ENCODE peak calls at places on chromosomes 5 and 9, in ten cellular contexts. I is MCF 10A, V is GM20000, J is GM12865, Z is body of pancreas, T is hepatocyte, K is HFFc6, S is foreskin fibroblast, W is progenitor cell of endocrine pancreas, Y is upper lobe of left lung. O is an unnamed sample.

GRCh38 chr9:92720807-92721535 is 43.7 kb downstream of the BICD2 start:
- DNase-seq in S (no peak), I (no peak), K (no peak), T (no peak), J (peak), V (peak), Y (no peak), W (no peak), Z (no peak), O (no peak)

GRCh38 chr5:2169862-2170820 is 287.4 kb upstream of the IRX4 start:
- DNase-seq in W (no peak), K (no peak), T (no peak), I (no peak), V (no peak), J (no peak), Y (no peak), Z (no peak), S (no peak), O (no peak)

GRCh38 chr5:43833966-43834365 is 231.0 kb downstream of the NNT start:
- DNase-seq in K (no peak), J (no peak), V (no peak), Z (no peak), S (no peak), Y (no peak), T (no peak), W (no peak), I (no peak), O (no peak)

GRCh38 chr5:72166070-72166979 is 59.0 kb downstream of the MAP1B start:
- DNase-seq in I (peak), J (no peak), S (peak), Y (no peak), V (no peak), Z (peak), T (peak), W (no peak), K (peak), O (no peak)

GRCh38 chr5:6158974-6159863 is 219.1 kb downstream of the MED10 start:
- DNase-seq in J (no peak), W (no peak), I (peak), V (no peak), T (peak), S (peak), K (peak), Z (peak), Y (no peak), O (no peak)

GRCh38 chr9:113585555-113585954 is 122.0 kb downstream of the RGS3 start:
- DNase-seq in Y (no peak), T (no peak), J (no peak), I (peak), Z (no peak), K (no peak), S (no peak), W (no peak), V (no peak), O (no peak)

GRCh38 chr5:72121753-72122445 is 14.6 kb downstream of the MAP1B start:
- DNase-seq in Z (no peak), V (no peak), Y (no peak), W (no peak), J (no peak), K (no peak), T (no peak), I (no peak), S (no peak), O (no peak)

GRCh38 chr5:57753446-57753845 is 270.8 kb upstream of the ACTBL2 start:
- DNase-seq in Y (no peak), S (no peak), W (no peak), T (no peak), Z (no peak), I (peak), V (no peak), J (no peak), K (no peak), O (no peak)

DNA sequence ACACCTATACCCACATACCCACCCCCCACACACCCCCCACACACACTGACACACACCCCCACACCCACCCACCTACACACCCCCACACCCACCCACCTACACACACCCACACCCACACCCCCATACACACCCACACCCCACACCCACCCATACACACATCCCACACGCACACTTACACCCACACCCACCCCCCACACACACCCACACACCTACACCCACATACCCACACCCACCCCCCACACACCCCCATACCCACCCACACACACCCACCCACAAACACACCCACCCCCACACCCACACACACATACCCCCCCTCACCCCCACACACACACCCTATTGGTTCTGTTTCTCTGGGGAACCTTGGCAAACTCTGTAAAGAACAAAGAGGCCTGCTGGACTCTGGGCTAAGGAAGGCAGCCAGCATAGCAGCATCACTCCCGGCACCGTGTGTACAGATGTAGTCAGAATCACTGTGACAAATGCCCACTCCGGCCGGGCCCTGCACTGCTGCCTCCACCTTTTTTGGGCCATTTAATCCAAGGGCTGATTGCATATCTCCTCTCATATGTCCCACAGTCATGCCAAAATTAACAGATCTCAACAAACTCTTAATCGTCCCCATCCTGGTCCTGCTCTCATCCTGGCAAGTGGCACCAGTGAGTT is 42.3 kb downstream of the COL23A1 start:
- DNase-seq in W (no peak), I (no peak), K (no peak), J (no peak), S (no peak), Y (no peak), V (no peak), T (no peak), Z (no peak), O (no peak)
- TF ChIP-seq CTCF in W (no peak), I (no peak), K (no peak), J (no peak), S (no peak), Y (no peak), V (no peak), T (no peak), Z (no peak), O (no peak)

GRCh38 chr5:67493676-67494075 is 297.1 kb upstream of the CD180 start:
- DNase-seq in S (peak), W (no peak), I (peak), V (peak), K (peak), Z (peak), J (peak), T (peak), Y (peak), O (no peak)
- TF ChIP-seq CTCF in S (peak), W (no peak), I (no peak), V (no peak), K (peak), Z (no peak), J (no peak), T (peak), Y (peak), O (peak)

DNA sequence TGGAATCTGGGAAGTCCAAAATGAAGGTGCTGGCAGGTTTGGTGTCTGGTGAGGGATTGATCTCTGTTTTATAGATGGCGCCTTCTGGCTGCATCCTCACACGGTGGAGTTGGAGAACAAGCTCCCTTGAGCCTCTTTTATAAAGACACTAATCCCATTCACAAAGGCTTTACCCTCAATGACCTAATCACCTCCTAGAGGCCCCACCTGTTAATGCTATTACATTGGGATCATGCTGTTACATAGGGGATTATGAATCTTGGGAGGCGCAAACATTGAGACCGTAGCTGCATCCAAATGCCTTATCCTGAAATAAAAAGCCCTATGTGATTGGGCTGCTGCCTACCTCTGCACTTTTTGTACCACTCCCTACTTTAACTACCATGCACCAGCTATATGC is 197.1 kb upstream of the HMHB1 start:
- DNase-seq in V (no peak), T (no peak), S (no peak), Y (no peak), W (no peak), K (no peak), I (no peak), Z (no peak), J (no peak), O (no peak)
- TF ChIP-seq CTCF in V (no peak), T (no peak), S (no peak), Y (no peak), W (no peak), K (no peak), I (no peak), Z (no peak), J (no peak), O (no peak)

GRCh38 chr5:15574806-15575205 is 74.8 kb downstream of the FBXL7 start:
- DNase-seq in K (no peak), W (no peak), S (no peak), Z (no peak), I (no peak), T (no peak), J (no peak), Y (no peak), V (no peak), O (no peak)
- TF ChIP-seq CTCF in K (no peak), W (no peak), S (no peak), Z (no peak), I (no peak), T (no peak), J (no peak), Y (no peak), V (no peak), O (no peak)

GRCh38 chr9:33861917-33862453 is 45.0 kb downstream of the UBE2R2 start:
- DNase-seq in J (no peak), W (no peak), V (no peak), K (no peak), T (no peak), Y (no peak), Z (no peak), I (no peak), S (no peak), O (no peak)

GRCh38 chr9:33858346-33858869 is 41.4 kb downstream of the UBE2R2 start:
- DNase-seq in W (no peak), T (no peak), I (no peak), Z (no peak), J (no peak), V (no peak), K (no peak), Y (no peak), S (no peak), O (no peak)

GRCh38 chr9:33856247-33856646 is 39.3 kb downstream of the UBE2R2 start:
- DNase-seq in I (no peak), V (no peak), Y (no peak), T (no peak), J (no peak), S (no peak), Z (no peak), W (no peak), K (no peak), O (no peak)

GRCh38 chr9:33860200-33860871 is 43.4 kb downstream of the UBE2R2 start:
- DNase-seq in I (no peak), Y (no peak), T (no peak), W (no peak), S (no peak), J (no peak), Z (no peak), K (no peak), V (no peak), O (no peak)
- TF ChIP-seq CTCF in I (no peak), Y (peak), T (no peak), W (peak), S (no peak), J (no peak), Z (no peak), K (peak), V (no peak), O (no peak)

GRCh38 chr5:164324239-164324638 is 818.8 kb downstream of the MAT2B start:
- DNase-seq in J (no peak), W (no peak), Y (no peak), Z (no peak), S (no peak), I (no peak), K (no peak), V (no peak), T (no peak), O (no peak)

DNA sequence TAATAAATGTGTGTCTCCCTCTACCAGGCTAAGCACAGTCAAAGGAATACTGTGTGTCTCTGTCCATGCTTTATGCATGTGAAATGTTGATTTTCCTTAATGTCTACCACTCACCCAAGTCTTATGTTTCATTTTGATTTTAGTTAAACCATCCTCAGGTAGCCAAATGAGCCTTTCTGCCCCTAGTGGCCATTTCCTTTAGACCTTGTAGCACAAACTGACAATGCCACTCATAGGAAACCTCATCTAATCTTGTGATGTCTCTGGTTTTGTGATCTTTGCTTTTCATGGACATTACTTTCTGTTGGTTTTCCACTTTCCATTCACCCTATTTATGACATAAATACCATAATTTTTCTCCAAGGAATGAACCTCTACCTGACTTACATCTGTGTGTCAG is 820.8 kb downstream of the MAT2B start:
- DNase-seq in J (peak), K (no peak), Z (no peak), T (no peak), Y (no peak), I (no peak), S (no peak), V (no peak), W (no peak), O (no peak)
- TF ChIP-seq CTCF in J (peak), K (peak), Z (no peak), T (no peak), Y (no peak), I (no peak), S (no peak), V (no peak), W (no peak), O (peak)

O was measured in GM06990.